ENCODE peak calls at places on chromosomes 16 and 17, in five cellular contexts. O is prostate gland, J is esophagus muscularis mucosa, Y is endothelial cell of umbilical vein, C is heart right ventricle. I is an unnamed sample.
A peak's percentile ranks its signal among the peaks of the same experiment; 100 is the strongest.

GRCh38 chr16:11180489-11180888 is 75.5 kb downstream of the SOCS1 start:
- DNase-seq in O (no peak), J (no peak), Y (no peak), C (no peak), I (no peak)

GRCh38 chr16:31052131-31052530 is 18.8 kb downstream of the STX4 start:
- DNase-seq in O (no peak), J (no peak), Y (peak; percentile 37), C (no peak), I (peak; percentile 87)

GRCh38 chr16:569445-570254 is at the start of gene PIGQ:
- DNase-seq in O (peak; percentile 40), J (peak; percentile 95), Y (peak; percentile 60), C (peak; percentile 68), I (no peak)

GRCh38 chr16:15650698-15651161 is 685 bp downstream of the NDE1 start:
- DNase-seq in O (no peak), J (no peak), Y (peak; percentile 37), C (no peak), I (no peak)

GRCh38 chr17:4607773-4608187 is 23.5 kb downstream of the SMTNL2 start:
- DNase-seq in O (no peak), J (no peak), Y (peak; percentile 66), C (peak; percentile 68), I (no peak)

GRCh38 chr17:8556074-8556473 is 74.5 kb downstream of the MYH10 start:
- DNase-seq in O (no peak), J (no peak), Y (no peak), C (no peak), I (no peak)

GRCh38 chr17:76772842-76773521 is 35.1 kb downstream of the MFSD11 start:
- DNase-seq in O (no peak), J (no peak), Y (peak; percentile 75), C (no peak), I (peak; percentile 76)

GRCh38 chr16:84687715-84688114 is 12.1 kb upstream of the USP10 start:
- DNase-seq in O (no peak), J (no peak), Y (peak; percentile 37), C (no peak), I (peak; percentile 59)

GRCh38 chr17:79720705-79721295 is 9.9 kb upstream of the ENPP7 start:
- DNase-seq in O (no peak), J (no peak), Y (no peak), C (no peak), I (no peak)

GRCh38 chr16:23434380-23434779 is 18.6 kb downstream of the COG7 start:
- DNase-seq in O (peak; percentile 41), J (no peak), Y (peak; percentile 72), C (no peak), I (no peak)

GRCh38 chr17:83079340-83079747 is at the start of gene METRNL:
- DNase-seq in O (peak; percentile 68), J (no peak), Y (no peak), C (peak; percentile 81), I (no peak)

GRCh38 chr17:16463341-16464000 is 28.5 kb downstream of the LRRC75A start:
- DNase-seq in O (no peak), J (no peak), Y (peak; percentile 70), C (peak; percentile 52), I (peak; percentile 51)

GRCh38 chr16:86346034-86346433 is 164.3 kb upstream of the FOXF1 start:
- DNase-seq in O (no peak), J (no peak), Y (no peak), C (no peak), I (no peak)

GRCh38 chr16:81142864-81143263 is 46.7 kb upstream of the GCSH start:
- DNase-seq in O (no peak), J (no peak), Y (no peak), C (no peak), I (no peak)

GRCh38 chr16:76535-77272 is 1.3 kb upstream of the MPG start:
- DNase-seq in O (no peak), J (no peak), Y (peak; percentile 75), C (peak; percentile 87), I (no peak)

GRCh38 chr17:72191356-72191755 is 70.5 kb downstream of the SOX9 start:
- DNase-seq in O (no peak), J (no peak), Y (no peak), C (no peak), I (no peak)

GRCh38 chr17:64938925-64939474 is 19.7 kb upstream of the LRRC37A3 start:
- DNase-seq in O (no peak), J (no peak), Y (peak; percentile 42), C (peak; percentile 48), I (no peak)

GRCh38 chr17:17809527-17810373 is 27.0 kb downstream of the SREBF1 start:
- DNase-seq in O (peak; percentile 55), J (no peak), Y (no peak), C (peak; percentile 61), I (no peak)

GRCh38 chr16:79542196-79542859 is 58.2 kb downstream of the MAF start:
- DNase-seq in O (no peak), J (no peak), Y (no peak), C (peak; percentile 74), I (no peak)

GRCh38 chr17:565506-565905 is 149.1 kb downstream of the VPS53 start:
- DNase-seq in O (no peak), J (no peak), Y (no peak), C (no peak), I (no peak)
- TF ChIP-seq CTCF in O (no peak), J (no peak), Y (peak; percentile 44), C (no peak), I (peak; percentile 2)

GRCh38 chr17:74134991-74135390 is 68.5 kb upstream of the RPL38 start:
- DNase-seq in O (no peak), J (no peak), Y (no peak), C (no peak), I (no peak)

GRCh38 chr17:74130276-74130675 is 73.2 kb upstream of the RPL38 start:
- DNase-seq in O (no peak), J (no peak), Y (no peak), C (no peak), I (no peak)

GRCh38 chr17:74133726-74134125 is 69.8 kb upstream of the RPL38 start:
- DNase-seq in O (no peak), J (no peak), Y (no peak), C (no peak), I (no peak)

GRCh38 chr17:74130841-74131240 is 72.6 kb upstream of the RPL38 start:
- DNase-seq in O (no peak), J (no peak), Y (no peak), C (no peak), I (no peak)

GRCh38 chr17:74132354-74132753 is 71.1 kb upstream of the RPL38 start:
- DNase-seq in O (no peak), J (no peak), Y (no peak), C (no peak), I (no peak)
- H3K27me3 ChIP-seq in O (peaks cover 3% of the 10 kb centered on the region), J (peaks cover 75% of the 10 kb centered on the region), Y (no peaks in the 10 kb centered on the region), C (peaks cover 73% of the 10 kb centered on the region), I (no peaks in the 10 kb centered on the region)

DNA sequence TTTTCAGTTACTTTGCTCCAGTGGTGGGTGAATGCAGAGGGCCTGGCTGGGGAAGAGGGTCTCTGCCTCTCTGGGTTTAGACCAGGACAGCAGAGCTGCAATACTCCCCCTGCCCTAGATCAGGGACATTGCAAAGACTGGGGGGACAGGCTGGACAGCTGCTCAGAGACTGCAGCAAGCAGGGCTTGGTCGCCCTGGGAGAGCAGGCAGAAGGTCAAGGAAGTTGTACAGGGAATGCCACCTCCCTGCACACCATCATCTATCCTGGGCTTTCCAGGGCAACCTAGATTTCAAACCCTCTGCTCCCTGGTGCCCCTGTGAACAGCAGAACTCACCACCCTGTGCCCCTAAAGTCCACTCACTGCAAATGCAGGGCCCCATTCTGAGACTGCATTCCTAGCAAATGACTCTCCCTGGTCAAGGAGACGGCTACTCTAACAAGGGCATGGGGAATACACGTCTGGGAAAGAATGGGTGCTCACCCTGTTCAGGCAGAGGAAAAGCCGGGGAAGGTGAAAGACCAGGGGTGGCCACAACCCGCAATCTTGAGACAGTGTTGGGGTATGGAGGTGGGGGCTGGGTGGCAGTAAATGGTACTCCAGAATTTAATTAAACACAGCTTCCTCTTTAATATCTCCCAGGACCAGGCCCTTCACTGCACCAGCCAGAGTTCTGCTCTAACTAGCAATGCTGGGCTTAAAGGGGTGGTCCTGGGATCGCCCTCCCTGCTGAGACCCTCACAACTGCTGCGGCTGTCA is 1.0 kb downstream of the KIFC3 start:
- DNase-seq in O (no peak), J (no peak), Y (peak; percentile 52), C (no peak), I (no peak)
- TF ChIP-seq CTCF in O (no peak), J (no peak), Y (no peak), C (no peak), I (peak; percentile 21)

GRCh38 chr16:67923414-67924127 is 8.1 kb downstream of the CTRL start:
- DNase-seq in O (peak; percentile 44), J (no peak), Y (no peak), C (no peak), I (no peak)

GRCh38 chr16:67926181-67926742 is 5.4 kb downstream of the CTRL start:
- DNase-seq in O (peak; percentile 70), J (no peak), Y (peak; percentile 79), C (no peak), I (no peak)

GRCh38 chr16:67922740-67923139 is 8.9 kb downstream of the CTRL start:
- DNase-seq in O (peak; percentile 70), J (no peak), Y (no peak), C (no peak), I (no peak)

GRCh38 chr16:67922221-67922620 is 9.4 kb downstream of the CTRL start:
- DNase-seq in O (no peak), J (no peak), Y (no peak), C (no peak), I (no peak)

GRCh38 chr16:67924140-67924906 is 7.3 kb downstream of the CTRL start:
- DNase-seq in O (no peak), J (no peak), Y (no peak), C (no peak), I (no peak)
- H3K27me3 ChIP-seq in O (no peaks in the 10 kb centered on the region), J (no peaks in the 10 kb centered on the region), Y (no peaks in the 10 kb centered on the region), C (no peaks in the 10 kb centered on the region), I (no peaks in the 10 kb centered on the region)

DNA sequence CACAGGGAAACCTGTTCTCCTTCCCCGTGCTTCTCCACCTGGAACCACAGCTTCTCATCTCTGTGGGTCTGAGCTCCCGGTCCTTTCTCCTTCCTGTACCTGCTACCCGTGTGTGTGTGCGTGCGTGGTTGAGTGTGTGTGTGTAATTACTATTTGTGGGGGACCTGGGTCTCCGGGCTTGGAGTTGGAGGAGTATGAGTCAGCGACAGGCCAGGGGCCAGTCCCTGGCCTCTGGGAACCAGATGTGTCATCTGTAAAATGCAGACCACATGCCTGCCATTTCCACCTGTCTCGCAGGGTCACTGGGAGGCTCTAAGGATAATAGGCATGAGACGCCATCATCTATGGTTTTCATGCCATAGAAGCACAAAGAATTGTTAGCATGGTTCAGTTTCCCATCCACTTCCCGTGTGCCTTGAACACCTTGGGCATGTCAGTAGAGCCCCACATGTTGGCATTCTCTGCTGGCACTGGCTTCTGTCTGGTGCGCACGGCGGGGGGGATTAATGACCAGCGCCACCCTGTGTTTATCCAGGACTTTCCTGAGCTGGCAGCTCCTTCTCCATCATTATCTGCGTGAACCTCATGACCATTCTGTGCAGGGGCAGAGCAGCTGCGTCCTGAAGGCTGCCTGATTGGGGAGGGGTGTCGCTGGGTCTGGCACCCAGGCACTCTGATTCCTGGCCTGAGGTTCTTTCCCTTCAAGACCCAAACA is 1.5 kb downstream of the ZNF205 start:
- DNase-seq in O (no peak), J (no peak), Y (no peak), C (no peak), I (no peak)
- TF ChIP-seq CTCF in O (no peak), J (no peak), Y (peak; percentile 17), C (no peak), I (no peak)

DNA sequence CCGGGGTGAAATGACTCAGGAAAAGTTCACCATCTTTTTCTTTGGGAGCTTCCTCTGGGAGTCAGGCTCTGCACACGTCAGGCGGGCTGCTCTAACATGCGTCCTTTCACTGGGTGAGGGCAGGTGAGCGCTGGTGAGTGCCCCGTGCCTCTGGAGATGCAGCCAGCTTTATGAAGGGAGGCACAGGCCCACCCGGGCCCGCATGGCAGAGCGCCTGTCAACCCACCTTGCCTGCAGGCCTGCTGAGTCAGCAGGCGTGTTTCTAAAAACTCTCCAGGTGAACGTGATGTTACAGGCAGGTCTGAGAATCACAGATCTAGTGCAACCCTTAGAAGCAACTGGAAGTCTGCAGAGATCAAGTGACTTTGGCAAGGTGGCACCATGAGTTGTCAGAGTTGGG is 18.4 kb downstream of the MAP1LC3B start:
- DNase-seq in O (no peak), J (no peak), Y (no peak), C (no peak), I (no peak)
- H3K27me3 ChIP-seq in O (no peaks in the 10 kb centered on the region), J (no peaks in the 10 kb centered on the region), Y (no peaks in the 10 kb centered on the region), C (no peaks in the 10 kb centered on the region), I (no peaks in the 10 kb centered on the region)

I was measured in BJ.